ENCODE peak calls at places on chromosomes 11 and 22, in ten cellular contexts. One of them, this sample, is unnamed.

GRCh38 chr11:75275581-75275980 is 35.0 kb downstream of the TPBGL start:
- DNase-seq in mucosa of descending colon: peak
- DNase-seq in CD14-positive monocyte: peak
- DNase-seq in MCF 10A: no peak
- DNase-seq in HFFc6: no peak
- DNase-seq in neural crest cell: no peak
- DNase-seq in chondrocyte: no peak
- DNase-seq in GM23338: peak
- DNase-seq in epithelial cell of proximal tubule: no peak
- DNase-seq in A549: no peak
- DNase-seq in this sample: no peak

GRCh38 chr11:61650781-61651571 is 29.2 kb upstream of the DAGLA start:
- DNase-seq in epithelial cell of proximal tubule: no peak
- DNase-seq in HFFc6: no peak
- DNase-seq in A549: no peak
- DNase-seq in neural crest cell: no peak
- DNase-seq in chondrocyte: no peak
- DNase-seq in MCF 10A: no peak
- DNase-seq in CD14-positive monocyte: no peak
- DNase-seq in GM23338: peak
- DNase-seq in mucosa of descending colon: peak
- DNase-seq in this sample: no peak

GRCh38 chr11:27916541-27917100 is 191.3 kb downstream of the KIF18A start:
- DNase-seq in GM23338: no peak
- DNase-seq in A549: no peak
- DNase-seq in HFFc6: no peak
- DNase-seq in neural crest cell: no peak
- DNase-seq in chondrocyte: no peak
- DNase-seq in epithelial cell of proximal tubule: no peak
- DNase-seq in CD14-positive monocyte: no peak
- DNase-seq in MCF 10A: peak
- DNase-seq in mucosa of descending colon: no peak
- DNase-seq in this sample: no peak

GRCh38 chr11:29119116-29119515 is 897.7 kb downstream of the KCNA4 start:
- DNase-seq in neural crest cell: no peak
- DNase-seq in GM23338: no peak
- DNase-seq in HFFc6: peak
- DNase-seq in mucosa of descending colon: peak
- DNase-seq in chondrocyte: no peak
- DNase-seq in CD14-positive monocyte: no peak
- DNase-seq in epithelial cell of proximal tubule: no peak
- DNase-seq in A549: no peak
- DNase-seq in MCF 10A: peak
- DNase-seq in this sample: no peak

GRCh38 chr11:94746721-94747120 is 21.4 kb upstream of the AMOTL1 start:
- DNase-seq in CD14-positive monocyte: no peak
- DNase-seq in HFFc6: no peak
- DNase-seq in MCF 10A: no peak
- DNase-seq in chondrocyte: no peak
- DNase-seq in epithelial cell of proximal tubule: no peak
- DNase-seq in A549: peak
- DNase-seq in neural crest cell: no peak
- DNase-seq in GM23338: no peak
- DNase-seq in mucosa of descending colon: no peak
- DNase-seq in this sample: peak

GRCh38 chr11:8593935-8594909 is at the start of gene STK33:
- DNase-seq in epithelial cell of proximal tubule: no peak
- DNase-seq in CD14-positive monocyte: no peak
- DNase-seq in chondrocyte: no peak
- DNase-seq in GM23338: peak
- DNase-seq in MCF 10A: no peak
- DNase-seq in neural crest cell: peak
- DNase-seq in A549: peak
- DNase-seq in HFFc6: no peak
- DNase-seq in mucosa of descending colon: peak
- DNase-seq in this sample: no peak

GRCh38 chr11:47477323-47477722 is 28.4 kb upstream of the RAPSN start:
- DNase-seq in HFFc6: peak
- DNase-seq in neural crest cell: no peak
- DNase-seq in CD14-positive monocyte: no peak
- DNase-seq in GM23338: no peak
- DNase-seq in A549: no peak
- DNase-seq in chondrocyte: no peak
- DNase-seq in epithelial cell of proximal tubule: no peak
- DNase-seq in MCF 10A: no peak
- DNase-seq in mucosa of descending colon: no peak
- DNase-seq in this sample: no peak

GRCh38 chr11:101436511-101437142 is 147.2 kb downstream of the TRPC6 start:
- DNase-seq in CD14-positive monocyte: no peak
- DNase-seq in GM23338: peak
- DNase-seq in A549: peak
- DNase-seq in MCF 10A: peak
- DNase-seq in neural crest cell: peak
- DNase-seq in chondrocyte: no peak
- DNase-seq in epithelial cell of proximal tubule: no peak
- DNase-seq in HFFc6: no peak
- DNase-seq in mucosa of descending colon: peak
- DNase-seq in this sample: peak

GRCh38 chr11:134110252-134110651 is 41.4 kb downstream of the JAM3 start:
- DNase-seq in A549: no peak
- DNase-seq in CD14-positive monocyte: no peak
- DNase-seq in HFFc6: no peak
- DNase-seq in epithelial cell of proximal tubule: no peak
- DNase-seq in GM23338: no peak
- DNase-seq in chondrocyte: no peak
- DNase-seq in neural crest cell: no peak
- DNase-seq in MCF 10A: no peak
- DNase-seq in mucosa of descending colon: no peak
- DNase-seq in this sample: no peak

GRCh38 chr22:21984793-21985192 is 2.2 kb upstream of the TOP3B start:
- DNase-seq in neural crest cell: peak
- DNase-seq in GM23338: peak
- DNase-seq in chondrocyte: no peak
- DNase-seq in epithelial cell of proximal tubule: no peak
- DNase-seq in MCF 10A: peak
- DNase-seq in CD14-positive monocyte: no peak
- DNase-seq in A549: no peak
- DNase-seq in mucosa of descending colon: peak
- DNase-seq in HFFc6: peak
- DNase-seq in this sample: no peak
- TF ChIP-seq CTCF in neural crest cell: no peak
- TF ChIP-seq CTCF in GM23338: peak
- TF ChIP-seq CTCF in chondrocyte: peak
- TF ChIP-seq CTCF in epithelial cell of proximal tubule: peak
- TF ChIP-seq CTCF in MCF 10A: no peak
- TF ChIP-seq CTCF in CD14-positive monocyte: peak
- TF ChIP-seq CTCF in A549: no peak
- TF ChIP-seq CTCF in mucosa of descending colon: no peak
- TF ChIP-seq CTCF in HFFc6: peak
- TF ChIP-seq CTCF in this sample: no peak

GRCh38 chr22:19148417-19149046 is 1.6 kb downstream of the GSC2 start:
- DNase-seq in MCF 10A: no peak
- DNase-seq in CD14-positive monocyte: no peak
- DNase-seq in A549: no peak
- DNase-seq in mucosa of descending colon: no peak
- DNase-seq in epithelial cell of proximal tubule: no peak
- DNase-seq in neural crest cell: no peak
- DNase-seq in GM23338: peak
- DNase-seq in chondrocyte: peak
- DNase-seq in HFFc6: no peak
- DNase-seq in this sample: no peak

GRCh38 chr22:19149047-19149883 is 827 bp downstream of the GSC2 start:
- DNase-seq in mucosa of descending colon: no peak
- DNase-seq in GM23338: peak
- DNase-seq in CD14-positive monocyte: no peak
- DNase-seq in HFFc6: no peak
- DNase-seq in chondrocyte: peak
- DNase-seq in neural crest cell: no peak
- DNase-seq in epithelial cell of proximal tubule: no peak
- DNase-seq in MCF 10A: no peak
- DNase-seq in A549: no peak
- DNase-seq in this sample: no peak

GRCh38 chr22:19147193-19147780 is 2.8 kb downstream of the GSC2 start:
- DNase-seq in HFFc6: no peak
- DNase-seq in chondrocyte: no peak
- DNase-seq in epithelial cell of proximal tubule: no peak
- DNase-seq in A549: no peak
- DNase-seq in neural crest cell: no peak
- DNase-seq in CD14-positive monocyte: no peak
- DNase-seq in GM23338: peak
- DNase-seq in mucosa of descending colon: no peak
- DNase-seq in MCF 10A: no peak
- DNase-seq in this sample: no peak

GRCh38 chr22:19143967-19144400 is 467 bp downstream of the ESS2 start:
- DNase-seq in MCF 10A: no peak
- DNase-seq in A549: no peak
- DNase-seq in epithelial cell of proximal tubule: no peak
- DNase-seq in CD14-positive monocyte: no peak
- DNase-seq in GM23338: no peak
- DNase-seq in mucosa of descending colon: no peak
- DNase-seq in HFFc6: peak
- DNase-seq in chondrocyte: no peak
- DNase-seq in neural crest cell: no peak
- DNase-seq in this sample: no peak

DNA sequence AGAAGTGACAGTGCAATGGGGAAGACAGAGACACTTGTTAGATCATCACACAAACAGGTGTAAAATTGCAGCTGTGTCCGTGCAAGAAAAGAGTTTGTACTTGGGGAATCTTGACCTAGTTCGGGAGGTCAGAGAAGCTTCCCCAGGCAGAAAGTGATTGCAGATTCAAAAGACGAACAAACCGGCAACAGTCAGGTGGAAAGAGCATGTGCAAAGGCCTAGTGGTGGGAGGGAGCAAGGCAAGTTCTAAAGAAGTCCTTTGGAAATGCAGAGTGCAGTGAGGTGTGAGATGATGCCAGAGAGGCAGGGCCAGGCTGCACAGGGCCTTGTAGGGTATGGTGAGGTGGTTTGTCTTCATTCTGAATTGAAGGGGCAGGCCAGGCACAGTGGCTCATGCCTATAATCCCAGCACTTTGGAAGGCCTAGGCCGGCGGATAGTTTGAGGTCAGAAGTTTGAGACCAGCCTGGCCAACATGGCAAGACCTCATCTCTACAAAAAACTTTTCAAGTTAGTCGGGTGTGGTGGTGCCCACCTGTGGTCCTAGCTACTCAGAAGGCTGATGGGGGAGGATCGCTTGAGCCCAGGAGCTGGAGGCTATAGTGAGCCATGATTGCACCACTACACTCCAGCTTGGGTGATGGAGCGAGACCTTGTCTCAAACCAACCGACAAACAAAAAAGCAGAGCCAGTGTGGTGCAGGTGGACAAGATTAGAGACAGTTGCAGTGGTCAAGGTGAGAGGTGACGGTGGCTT is 1.9 kb upstream of the ESS2 start:
- DNase-seq in chondrocyte: no peak
- DNase-seq in A549: peak
- DNase-seq in CD14-positive monocyte: no peak
- DNase-seq in GM23338: no peak
- DNase-seq in mucosa of descending colon: no peak
- DNase-seq in epithelial cell of proximal tubule: no peak
- DNase-seq in HFFc6: no peak
- DNase-seq in neural crest cell: no peak
- DNase-seq in MCF 10A: no peak
- DNase-seq in this sample: no peak
- TF ChIP-seq CTCF in chondrocyte: no peak
- TF ChIP-seq CTCF in A549: no peak
- TF ChIP-seq CTCF in CD14-positive monocyte: no peak
- TF ChIP-seq CTCF in GM23338: peak
- TF ChIP-seq CTCF in mucosa of descending colon: no peak
- TF ChIP-seq CTCF in epithelial cell of proximal tubule: peak
- TF ChIP-seq CTCF in HFFc6: no peak
- TF ChIP-seq CTCF in neural crest cell: peak
- TF ChIP-seq CTCF in MCF 10A: no peak
- TF ChIP-seq CTCF in this sample: no peak

DNA sequence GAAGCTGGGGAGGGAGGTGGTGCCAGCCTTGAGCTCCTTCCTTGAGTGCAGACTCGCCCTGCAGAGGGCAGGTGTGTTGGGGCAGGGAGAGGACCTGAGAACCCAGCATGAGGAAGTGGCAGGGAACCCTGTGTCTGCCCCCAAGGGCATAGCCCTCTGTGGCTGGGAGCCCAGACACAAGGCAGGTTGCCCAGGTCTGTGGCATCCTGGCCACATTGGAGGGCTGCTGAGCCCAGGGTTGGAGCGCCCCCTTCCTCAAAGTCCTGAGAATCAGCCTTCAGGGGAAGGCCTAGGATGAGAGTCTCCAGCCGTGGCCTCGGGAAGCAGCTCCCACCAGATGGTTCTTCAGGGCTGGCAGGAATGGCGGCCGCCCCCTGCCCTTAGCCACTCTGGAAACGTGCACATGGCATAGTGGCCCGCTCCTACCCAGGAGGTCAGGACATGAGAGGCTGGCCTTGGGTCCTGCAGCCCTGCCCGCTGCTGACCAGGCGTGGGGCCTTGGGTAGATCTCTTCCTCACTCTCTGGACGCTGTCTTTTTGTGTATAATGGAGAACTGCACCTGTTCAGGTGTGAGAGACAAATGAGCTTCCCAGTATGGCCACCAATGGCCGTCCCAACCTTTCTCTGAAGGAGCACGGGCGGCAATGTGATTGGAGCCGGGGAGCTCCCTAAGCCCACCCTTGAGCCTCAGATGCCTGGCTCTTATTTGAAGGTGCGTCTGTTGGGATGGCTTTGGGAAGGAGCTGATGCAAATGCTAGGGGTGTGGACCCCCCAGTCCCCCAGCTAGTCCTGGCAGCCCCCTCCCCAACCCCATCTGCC is 4.5 kb upstream of the CDC42BPG start:
- DNase-seq in A549: no peak
- DNase-seq in epithelial cell of proximal tubule: no peak
- DNase-seq in mucosa of descending colon: peak
- DNase-seq in HFFc6: no peak
- DNase-seq in chondrocyte: no peak
- DNase-seq in CD14-positive monocyte: no peak
- DNase-seq in GM23338: peak
- DNase-seq in neural crest cell: no peak
- DNase-seq in MCF 10A: no peak
- DNase-seq in this sample: no peak
- TF ChIP-seq CTCF in A549: peak
- TF ChIP-seq CTCF in epithelial cell of proximal tubule: no peak
- TF ChIP-seq CTCF in mucosa of descending colon: no peak
- TF ChIP-seq CTCF in HFFc6: peak
- TF ChIP-seq CTCF in chondrocyte: peak
- TF ChIP-seq CTCF in CD14-positive monocyte: no peak
- TF ChIP-seq CTCF in GM23338: peak
- TF ChIP-seq CTCF in neural crest cell: no peak
- TF ChIP-seq CTCF in MCF 10A: no peak
- TF ChIP-seq CTCF in this sample: no peak

DNA sequence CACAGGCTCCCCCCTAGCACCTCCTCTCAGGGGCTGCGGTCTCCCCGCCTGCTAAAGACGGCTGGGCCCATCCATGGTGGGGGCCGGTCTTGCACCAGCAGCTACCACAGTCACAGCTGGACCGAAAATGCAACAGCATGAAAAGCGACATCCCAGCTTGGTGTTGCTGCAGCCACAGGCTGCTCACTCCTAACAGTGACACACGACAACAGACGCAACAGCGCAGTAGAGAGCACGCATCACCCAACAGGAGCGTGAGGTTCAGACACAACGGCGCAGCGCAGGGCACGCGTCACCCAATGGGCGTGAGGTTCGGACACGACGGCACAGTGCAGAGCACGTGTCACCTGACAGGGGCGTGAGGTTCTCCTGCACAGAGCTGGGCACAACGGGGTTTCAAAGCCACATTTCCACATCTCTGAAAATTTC is 24.1 kb downstream of the TOLLIP start:
- DNase-seq in mucosa of descending colon: no peak
- DNase-seq in HFFc6: no peak
- DNase-seq in epithelial cell of proximal tubule: no peak
- DNase-seq in GM23338: no peak
- DNase-seq in CD14-positive monocyte: no peak
- DNase-seq in MCF 10A: no peak
- DNase-seq in chondrocyte: no peak
- DNase-seq in neural crest cell: no peak
- DNase-seq in A549: no peak
- DNase-seq in this sample: no peak
- TF ChIP-seq CTCF in mucosa of descending colon: no peak
- TF ChIP-seq CTCF in HFFc6: no peak
- TF ChIP-seq CTCF in epithelial cell of proximal tubule: no peak
- TF ChIP-seq CTCF in GM23338: no peak
- TF ChIP-seq CTCF in CD14-positive monocyte: no peak
- TF ChIP-seq CTCF in MCF 10A: no peak
- TF ChIP-seq CTCF in chondrocyte: no peak
- TF ChIP-seq CTCF in neural crest cell: no peak
- TF ChIP-seq CTCF in A549: no peak
- TF ChIP-seq CTCF in this sample: no peak